ENCODE peak calls at places on chromosomes 4 and X, in six cellular contexts. C is stimulated activated CD8-positive, alpha-beta memory T cell treated with anti-CD3 and anti-CD28 coated beads, Interleukin-4, amount 100 ng/mL, for 1 hour; F is cardiac muscle cell; H is stimulated activated CD4-positive, alpha-beta T cell treated with anti-CD3 and anti-CD28 coated beads, Interleukin-15, amount 100 ng/mL, for 24 hours; S is omental fat pad; Q is epithelial cell of prostate. J is an unnamed sample.

GRCh38 chr4:137283737-137284136 is 248.6 kb downstream of the PCDH18 start:
- DNase-seq in C (no peak), F (peak), H (no peak), S (no peak), Q (no peak), J (no peak)

GRCh38 chrX:9708086-9708485 is 57.6 kb downstream of the GPR143 start:
- DNase-seq in C (no peak), F (no peak), H (no peak), S (no peak), Q (no peak), J (no peak)

GRCh38 chr4:110172972-110173371 is 25.4 kb downstream of the ELOVL6 start:
- DNase-seq in C (no peak), F (no peak), H (no peak), S (no peak), Q (no peak), J (no peak)

GRCh38 chr4:99405433-99406115 is 29.6 kb downstream of the ADH7 start:
- DNase-seq in C (peak), F (peak), H (peak), S (peak), Q (no peak), J (peak)

GRCh38 chr4:55397024-55397520 is 1.3 kb downstream of the TMEM165 start:
- DNase-seq in C (no peak), F (peak), H (no peak), S (no peak), Q (no peak), J (no peak)

GRCh38 chrX:151359931-151360871 is 36.8 kb upstream of the VMA21 start:
- DNase-seq in C (peak), F (peak), H (peak), S (no peak), Q (no peak), J (peak)

GRCh38 chr4:109979932-109980717 is 67.4 kb downstream of the EGF start:
- DNase-seq in C (no peak), F (peak), H (no peak), S (no peak), Q (peak), J (no peak)

GRCh38 chr4:26145212-26145611 is 175.6 kb upstream of the RBPJ start:
- DNase-seq in C (no peak), F (no peak), H (no peak), S (no peak), Q (no peak), J (no peak)

GRCh38 chrX:4787971-4788370 is 1074.5 kb upstream of the PRKX start:
- DNase-seq in C (no peak), F (no peak), H (no peak), S (no peak), Q (no peak), J (no peak)

GRCh38 chrX:11409957-11410356 is 116.7 kb downstream of the AMELX start:
- DNase-seq in C (no peak), F (no peak), H (no peak), S (no peak), Q (no peak), J (no peak)

GRCh38 chr4:26325191-26325590 is 4.4 kb downstream of the RBPJ start:
- DNase-seq in C (no peak), F (peak), H (no peak), S (no peak), Q (no peak), J (no peak)

GRCh38 chrX:49879656-49880277 is 483 bp downstream of the USP27X start:
- DNase-seq in C (no peak), F (peak), H (no peak), S (no peak), Q (no peak), J (peak)

GRCh38 chr4:1290165-1290977 is 680 bp downstream of the MAEA start:
- DNase-seq in C (no peak), F (no peak), H (peak), S (no peak), Q (no peak), J (peak)

GRCh38 chrX:143854006-143854405 is 29.9 kb upstream of the UBE2NL start:
- DNase-seq in C (no peak), F (peak), H (no peak), S (no peak), Q (no peak), J (no peak)

GRCh38 chr4:105182211-105182610 is 35.5 kb downstream of the TET2 start:
- DNase-seq in C (no peak), F (no peak), H (no peak), S (no peak), Q (peak), J (no peak)

GRCh38 chr4:56741595-56741994 is 60.5 kb upstream of the HOPX start:
- DNase-seq in C (no peak), F (no peak), H (no peak), S (no peak), Q (no peak), J (no peak)

GRCh38 chr4:106105697-106106096 is 210.3 kb downstream of the TBCK start:
- DNase-seq in C (no peak), F (no peak), H (no peak), S (no peak), Q (no peak), J (no peak)

GRCh38 chrX:105191878-105192277 is 28.6 kb downstream of the TEX13A start:
- DNase-seq in C (no peak), F (peak), H (no peak), S (no peak), Q (no peak), J (peak)

GRCh38 chr4:171846232-171846631 is 33.0 kb downstream of the GALNTL6 start:
- DNase-seq in C (no peak), F (peak), H (peak), S (no peak), Q (no peak), J (peak)

GRCh38 chr4:183659919-183660318 is 826 bp downstream of the TRAPPC11 start:
- DNase-seq in C (no peak), F (no peak), H (no peak), S (no peak), Q (no peak), J (no peak)